ENCODE peak calls at places on chromosomes 12 and 14, in ten cellular contexts. One of them, this sample, is unnamed.
A peak's percentile ranks its signal among the peaks of the same experiment; 100 is the strongest.

GRCh38 chr12:82470906-82471512 is 112.7 kb downstream of the METTL25 start:
- DNase-seq in CD8-positive, alpha-beta memory T cell: no peak
- DNase-seq in endodermal cell: peak; percentile 52
- DNase-seq in NCI-H146: no peak
- DNase-seq in IMR-90: no peak
- DNase-seq in stimulated activated CD8-positive, alpha-beta memory T cell treated with anti-CD3 and anti-CD28 coated beads, Interleukin-2, amount 100 ng/mL, for 48 hours: no peak
- DNase-seq in body of pancreas: no peak
- DNase-seq in hepatocyte: no peak
- DNase-seq in cardiac muscle cell: no peak
- DNase-seq in naive B cell: no peak
- DNase-seq in this sample: no peak

GRCh38 chr12:2044165-2044564 is 8.6 kb upstream of the CACNA1C start:
- DNase-seq in CD8-positive, alpha-beta memory T cell: no peak
- DNase-seq in endodermal cell: no peak
- DNase-seq in NCI-H146: no peak
- DNase-seq in IMR-90: no peak
- DNase-seq in stimulated activated CD8-positive, alpha-beta memory T cell treated with anti-CD3 and anti-CD28 coated beads, Interleukin-2, amount 100 ng/mL, for 48 hours: no peak
- DNase-seq in body of pancreas: no peak
- DNase-seq in hepatocyte: no peak
- DNase-seq in cardiac muscle cell: no peak
- DNase-seq in naive B cell: no peak
- DNase-seq in this sample: no peak

GRCh38 chr14:29085546-29085945 is 319.0 kb downstream of the FOXG1 start:
- DNase-seq in CD8-positive, alpha-beta memory T cell: no peak
- DNase-seq in endodermal cell: peak; percentile 47
- DNase-seq in NCI-H146: no peak
- DNase-seq in IMR-90: peak; percentile 5
- DNase-seq in stimulated activated CD8-positive, alpha-beta memory T cell treated with anti-CD3 and anti-CD28 coated beads, Interleukin-2, amount 100 ng/mL, for 48 hours: no peak
- DNase-seq in body of pancreas: no peak
- DNase-seq in hepatocyte: peak; percentile 26
- DNase-seq in cardiac muscle cell: peak; percentile 14
- DNase-seq in naive B cell: no peak
- DNase-seq in this sample: no peak

GRCh38 chr14:20546877-20547276 is 14.0 kb downstream of the RNASE9 start:
- DNase-seq in CD8-positive, alpha-beta memory T cell: no peak
- DNase-seq in endodermal cell: no peak
- DNase-seq in NCI-H146: no peak
- DNase-seq in IMR-90: no peak
- DNase-seq in stimulated activated CD8-positive, alpha-beta memory T cell treated with anti-CD3 and anti-CD28 coated beads, Interleukin-2, amount 100 ng/mL, for 48 hours: no peak
- DNase-seq in body of pancreas: no peak
- DNase-seq in hepatocyte: peak; percentile 77
- DNase-seq in cardiac muscle cell: no peak
- DNase-seq in naive B cell: no peak
- DNase-seq in this sample: no peak

GRCh38 chr14:32078794-32079663 is 1.9 kb downstream of the ARHGAP5 start:
- DNase-seq in CD8-positive, alpha-beta memory T cell: no peak
- DNase-seq in endodermal cell: no peak
- DNase-seq in NCI-H146: no peak
- DNase-seq in IMR-90: peak; percentile 31
- DNase-seq in stimulated activated CD8-positive, alpha-beta memory T cell treated with anti-CD3 and anti-CD28 coated beads, Interleukin-2, amount 100 ng/mL, for 48 hours: no peak
- DNase-seq in body of pancreas: no peak
- DNase-seq in hepatocyte: peak; percentile 35
- DNase-seq in cardiac muscle cell: peak; percentile 15
- DNase-seq in naive B cell: no peak
- DNase-seq in this sample: no peak

GRCh38 chr12:40105265-40105514 is 691 bp downstream of the SLC2A13 start:
- DNase-seq in CD8-positive, alpha-beta memory T cell: no peak
- DNase-seq in endodermal cell: no peak
- DNase-seq in NCI-H146: no peak
- DNase-seq in IMR-90: no peak
- DNase-seq in stimulated activated CD8-positive, alpha-beta memory T cell treated with anti-CD3 and anti-CD28 coated beads, Interleukin-2, amount 100 ng/mL, for 48 hours: no peak
- DNase-seq in body of pancreas: no peak
- DNase-seq in hepatocyte: peak; percentile 69
- DNase-seq in cardiac muscle cell: no peak
- DNase-seq in naive B cell: no peak
- DNase-seq in this sample: no peak

GRCh38 chr12:124032265-124032886 is 59.4 kb downstream of the ZNF664 start:
- DNase-seq in CD8-positive, alpha-beta memory T cell: no peak
- DNase-seq in endodermal cell: peak; percentile 78
- DNase-seq in NCI-H146: peak; percentile 41
- DNase-seq in IMR-90: peak; percentile 71
- DNase-seq in stimulated activated CD8-positive, alpha-beta memory T cell treated with anti-CD3 and anti-CD28 coated beads, Interleukin-2, amount 100 ng/mL, for 48 hours: no peak
- DNase-seq in body of pancreas: peak; percentile 53
- DNase-seq in hepatocyte: peak; percentile 84
- DNase-seq in cardiac muscle cell: peak; percentile 83
- DNase-seq in naive B cell: peak; percentile 14
- DNase-seq in this sample: no peak

GRCh38 chr12:9751204-9752144 is 9.2 kb downstream of the CD69 start:
- DNase-seq in CD8-positive, alpha-beta memory T cell: no peak
- DNase-seq in endodermal cell: no peak
- DNase-seq in NCI-H146: peak; percentile 4
- DNase-seq in IMR-90: peak; percentile 16
- DNase-seq in stimulated activated CD8-positive, alpha-beta memory T cell treated with anti-CD3 and anti-CD28 coated beads, Interleukin-2, amount 100 ng/mL, for 48 hours: peak; percentile 38
- DNase-seq in body of pancreas: no peak
- DNase-seq in hepatocyte: no peak
- DNase-seq in cardiac muscle cell: peak; percentile 47
- DNase-seq in naive B cell: peak; percentile 54
- DNase-seq in this sample: peak; percentile 49

GRCh38 chr14:99157676-99158075 is 114.3 kb downstream of the BCL11B start:
- DNase-seq in CD8-positive, alpha-beta memory T cell: no peak
- DNase-seq in endodermal cell: no peak
- DNase-seq in NCI-H146: no peak
- DNase-seq in IMR-90: no peak
- DNase-seq in stimulated activated CD8-positive, alpha-beta memory T cell treated with anti-CD3 and anti-CD28 coated beads, Interleukin-2, amount 100 ng/mL, for 48 hours: no peak
- DNase-seq in body of pancreas: no peak
- DNase-seq in hepatocyte: no peak
- DNase-seq in cardiac muscle cell: no peak
- DNase-seq in naive B cell: no peak
- DNase-seq in this sample: no peak

GRCh38 chr12:94186461-94187237 is 38.3 kb downstream of the PLXNC1 start:
- DNase-seq in CD8-positive, alpha-beta memory T cell: no peak
- DNase-seq in endodermal cell: peak; percentile 97
- DNase-seq in NCI-H146: peak; percentile 31
- DNase-seq in IMR-90: peak; percentile 61
- DNase-seq in stimulated activated CD8-positive, alpha-beta memory T cell treated with anti-CD3 and anti-CD28 coated beads, Interleukin-2, amount 100 ng/mL, for 48 hours: no peak
- DNase-seq in body of pancreas: peak; percentile 20
- DNase-seq in hepatocyte: peak; percentile 50
- DNase-seq in cardiac muscle cell: peak; percentile 78
- DNase-seq in naive B cell: no peak
- DNase-seq in this sample: no peak